ENCODE peak calls at places on chromosomes 2 and 18, in seven cellular contexts. H is IMR-90, G is suprapubic skin, J is GM06990, B is left lung, K is Peyer's patch, C is Panc1. N is an unnamed sample.

GRCh38 chr2:127664065-127664894 is 11.1 kb downstream of the LIMS2 start:
- DNase-seq in H (no peak), G (peak), J (no peak), B (peak), K (peak), C (no peak), N (no peak)

GRCh38 chr2:106058469-106059137 is 135.5 kb downstream of the UXS1 start:
- DNase-seq in H (no peak), G (no peak), J (no peak), B (no peak), K (no peak), C (no peak), N (no peak)

GRCh38 chr2:206989306-206989705 is 50.0 kb downstream of the CPO start:
- DNase-seq in H (no peak), G (no peak), J (peak), B (peak), K (peak), C (no peak), N (no peak)

GRCh38 chr2:220147186-220147585 is 519.8 kb downstream of the SLC4A3 start:
- DNase-seq in H (peak), G (no peak), J (no peak), B (no peak), K (no peak), C (no peak), N (peak)

GRCh38 chr2:11071939-11072338 is 83.3 kb upstream of the SLC66A3 start:
- DNase-seq in H (no peak), G (no peak), J (no peak), B (no peak), K (no peak), C (no peak), N (no peak)

GRCh38 chr2:24276349-24276899 is 83.9 kb downstream of the ITSN2 start:
- DNase-seq in H (peak), G (no peak), J (no peak), B (no peak), K (no peak), C (no peak), N (no peak)

GRCh38 chr18:44887227-44887631 is 206.5 kb downstream of the SETBP1 start:
- DNase-seq in H (peak), G (no peak), J (peak), B (no peak), K (peak), C (no peak), N (peak)

GRCh38 chr2:7026740-7027139 is 109.5 kb downstream of the RNF144A start:
- DNase-seq in H (no peak), G (no peak), J (no peak), B (no peak), K (no peak), C (no peak), N (no peak)

GRCh38 chr2:206942799-206943478 is 3.6 kb downstream of the CPO start:
- DNase-seq in H (no peak), G (no peak), J (no peak), B (no peak), K (no peak), C (no peak), N (no peak)

GRCh38 chr2:223563462-223563861 is 38.7 kb downstream of the SCG2 start:
- DNase-seq in H (peak), G (no peak), J (no peak), B (no peak), K (no peak), C (peak), N (peak)

GRCh38 chr2:223558970-223559369 is 43.2 kb downstream of the SCG2 start:
- DNase-seq in H (no peak), G (no peak), J (no peak), B (no peak), K (no peak), C (no peak), N (no peak)

GRCh38 chr2:223566398-223566797 is 35.8 kb downstream of the SCG2 start:
- DNase-seq in H (no peak), G (no peak), J (no peak), B (no peak), K (no peak), C (no peak), N (no peak)

GRCh38 chr2:223562078-223562477 is 40.1 kb downstream of the SCG2 start:
- DNase-seq in H (no peak), G (no peak), J (no peak), B (no peak), K (no peak), C (no peak), N (no peak)

GRCh38 chr2:223560704-223561435 is 41.3 kb downstream of the SCG2 start:
- DNase-seq in H (peak), G (no peak), J (no peak), B (no peak), K (no peak), C (no peak), N (peak)
- TF ChIP-seq CTCF in H (no peak), G (no peak), J (no peak), B (no peak), K (no peak), C (no peak), N (peak)

DNA sequence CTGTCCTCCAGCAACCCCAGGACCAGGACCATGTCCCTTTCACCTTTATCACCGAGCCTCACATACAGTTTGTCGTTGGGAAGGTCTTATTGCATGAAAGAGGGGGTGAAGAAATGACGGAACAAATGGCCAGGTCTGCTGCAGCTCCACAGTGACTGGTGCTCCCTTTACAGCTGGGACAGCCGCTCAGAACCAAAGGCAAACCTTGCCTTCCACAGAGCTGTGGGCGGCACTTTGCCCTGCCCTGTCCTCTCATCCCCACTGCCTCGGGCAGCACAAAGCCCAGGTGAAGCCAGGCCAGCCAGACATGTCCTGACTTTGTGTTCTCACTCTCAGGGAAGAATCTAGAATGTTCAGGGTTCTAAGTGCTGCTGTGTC is 961 bp downstream of the GPR55 start:
- DNase-seq in H (no peak), G (peak), J (peak), B (peak), K (no peak), C (no peak), N (no peak)
- H3K4me3 ChIP-seq in H (no peak), G (no peak), J (peak), B (no peak), K (peak), C (no peak), N (no peak)

DNA sequence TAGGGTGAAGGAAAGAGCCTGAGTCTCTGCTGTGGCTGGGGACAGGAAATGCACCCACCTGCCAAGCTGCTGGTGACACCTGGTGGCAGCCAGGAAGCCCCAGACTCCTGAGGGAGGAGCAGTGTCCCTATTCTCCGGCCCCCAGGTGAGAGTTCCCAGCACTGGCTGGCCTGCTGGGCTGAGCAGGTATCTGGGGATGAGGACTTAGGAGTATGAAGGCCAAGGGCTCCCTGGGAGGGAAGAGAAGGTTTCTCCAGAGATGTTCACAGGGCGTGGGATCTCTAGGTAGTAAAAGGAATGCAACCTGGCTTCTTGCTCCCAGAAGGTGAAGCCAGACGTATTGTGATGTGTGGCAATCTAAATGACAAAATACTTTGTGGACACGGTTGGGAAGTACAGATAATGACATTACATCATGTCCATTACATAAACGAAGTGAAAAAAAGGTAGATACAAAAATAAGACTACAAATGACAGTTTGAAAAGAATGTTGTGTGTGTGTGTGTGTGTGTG is 75.8 kb upstream of the SLC1A4 start:
- DNase-seq in H (no peak), G (no peak), J (no peak), B (no peak), K (peak), C (no peak), N (no peak)
- TF ChIP-seq CTCF in H (no peak), G (peak), J (peak), B (no peak), K (peak), C (peak), N (peak)

DNA sequence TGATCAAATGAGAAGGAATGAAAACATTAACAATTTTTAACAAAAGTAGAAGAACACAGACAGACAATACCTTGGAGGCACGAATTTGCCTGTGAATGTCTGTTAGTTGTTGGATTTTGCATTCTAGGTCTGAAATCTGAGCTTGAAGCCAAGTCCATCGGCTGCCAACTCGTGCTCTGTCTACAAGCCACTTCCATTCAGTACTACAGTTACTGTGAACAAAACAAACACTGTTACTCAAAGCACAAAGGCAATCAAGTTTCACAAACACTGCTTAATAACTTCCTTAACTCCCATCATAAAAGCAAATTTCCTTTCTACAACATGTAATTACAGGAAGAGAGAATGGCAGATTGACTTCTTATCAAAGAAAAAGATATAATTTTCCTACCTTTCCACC is 42.2 kb downstream of the KANSL1L start:
- DNase-seq in H (no peak), G (no peak), J (no peak), B (no peak), K (no peak), C (no peak), N (no peak)
- H3K4me3 ChIP-seq in H (no peak), G (no peak), J (no peak), B (no peak), K (no peak), C (no peak), N (no peak)

N was measured in brain microvascular endothelial cell.